ENCODE peak calls at places on chromosome 14, in six cellular contexts. K is CD4-positive, CD25-positive, alpha-beta regulatory T cell; U is uterus; W is body of pancreas; H is iPS DF 6.9; Z is hepatocyte. V is an unnamed sample.

GRCh38 chr14:92922883-92923743 is at the start of gene CHGA:
- DNase-seq in U (no peak), H (no peak), Z (peak; percentile 86), W (peak; percentile 68), K (peak; percentile 26), V (no peak)

GRCh38 chr14:58243790-58244555 is 670 bp upstream of the PSMA3 start:
- DNase-seq in K (no peak), Z (peak; percentile 20), U (no peak), H (no peak), W (no peak), V (no peak)

GRCh38 chr14:65206448-65207096 is 104.3 kb upstream of the MAX start:
- DNase-seq in Z (no peak), H (no peak), W (no peak), K (no peak), U (no peak), V (no peak)

GRCh38 chr14:23294734-23295561 is 7.7 kb downstream of the PPP1R3E start:
- DNase-seq in K (peak; percentile 74), H (no peak), Z (peak; percentile 76), W (peak; percentile 58), U (peak; percentile 40), V (peak; percentile 54)

GRCh38 chr14:38405851-38406630 is 150.1 kb upstream of the CLEC14A start:
- DNase-seq in H (peak; percentile 18), Z (no peak), U (no peak), W (no peak), K (no peak), V (no peak)

GRCh38 chr14:33786091-33786825 is 164.6 kb downstream of the EGLN3 start:
- DNase-seq in H (no peak), U (no peak), K (no peak), W (no peak), Z (no peak), V (no peak)

GRCh38 chr14:98952595-98953325 is 319.2 kb downstream of the BCL11B start:
- DNase-seq in U (no peak), Z (no peak), W (no peak), H (no peak), K (no peak), V (peak; percentile 66)

GRCh38 chr14:50308363-50308762 is 3.7 kb downstream of the L2HGDH start:
- DNase-seq in K (no peak), W (no peak), H (no peak), U (no peak), Z (no peak), V (no peak)

GRCh38 chr14:100440207-100440631 is 117.1 kb downstream of the SLC25A47 start:
- DNase-seq in W (peak; percentile 79), Z (peak; percentile 86), H (peak; percentile 41), K (peak; percentile 8), U (peak; percentile 79), V (peak; percentile 85)

GRCh38 chr14:20415723-20416622 is 2.7 kb upstream of the TEP1 start:
- DNase-seq in H (peak; percentile 50), Z (peak; percentile 58), U (peak; percentile 22), K (peak; percentile 48), W (no peak), V (no peak)

GRCh38 chr14:55059333-55059732 is 7.9 kb downstream of the MAPK1IP1L start:
- DNase-seq in K (no peak), H (no peak), U (no peak), Z (no peak), W (no peak), V (no peak)

GRCh38 chr14:100304825-100305445 is 1.3 kb downstream of the SLC25A29 start:
- DNase-seq in Z (peak; percentile 64), H (no peak), U (peak; percentile 62), K (no peak), W (peak; percentile 74), V (peak; percentile 73)

GRCh38 chr14:57066887-57067513 is 201.7 kb downstream of the EXOC5 start:
- DNase-seq in H (peak; percentile 22), W (peak; percentile 69), U (no peak), K (no peak), Z (peak; percentile 65), V (no peak)

GRCh38 chr14:71705460-71705859 is 226.8 kb upstream of the RGS6 start:
- DNase-seq in Z (no peak), W (no peak), H (no peak), K (no peak), U (no peak), V (no peak)

GRCh38 chr14:53295985-53296582 is 143.0 kb upstream of the DDHD1 start:
- DNase-seq in W (no peak), Z (peak; percentile 65), H (peak; percentile 16), U (no peak), K (peak; percentile 37), V (no peak)

GRCh38 chr14:85824526-85824925 is 294.6 kb downstream of the FLRT2 start:
- DNase-seq in H (no peak), Z (no peak), K (no peak), W (no peak), U (no peak), V (no peak)

GRCh38 chr14:68268719-68269118 is 449.1 kb downstream of the RAD51B start:
- DNase-seq in Z (no peak), K (no peak), W (no peak), H (no peak), U (no peak), V (no peak)

GRCh38 chr14:96978525-96979272 is 181.5 kb downstream of the VRK1 start:
- DNase-seq in W (no peak), H (no peak), K (no peak), Z (no peak), U (no peak), V (no peak)

GRCh38 chr14:52046376-52046917 is 22.4 kb downstream of the NID2 start:
- DNase-seq in H (no peak), K (no peak), W (no peak), Z (no peak), U (no peak), V (no peak)
- H3K4me1 ChIP-seq in H (no peaks in the 10 kb centered on the region), K (no peaks in the 10 kb centered on the region), W (peaks cover 30% of the 10 kb centered on the region), Z (peaks cover 17% of the 10 kb centered on the region), U (peaks cover 7% of the 10 kb centered on the region), V (no peaks in the 10 kb centered on the region)

GRCh38 chr14:89391556-89391955 is 25.5 kb downstream of the FOXN3 start:
- DNase-seq in W (no peak), U (no peak), K (no peak), H (no peak), Z (no peak), V (no peak)
- H3K27ac ChIP-seq in W (no peak overlapping the region), U (no peak overlapping the region), K (no peak overlapping the region), H (no peak overlapping the region), Z (no peak overlapping the region), V (no peak overlapping the region)

GRCh38 chr14:77531071-77531470 is 32.5 kb upstream of the ISM2 start:
- DNase-seq in H (no peak), W (no peak), Z (no peak), K (no peak), U (no peak), V (no peak)
- H3K4me3 ChIP-seq in H (no peak overlapping the region), W (no peak overlapping the region), Z (no peak overlapping the region), K (no peak overlapping the region), U (no peak overlapping the region), V (no peak overlapping the region)

GRCh38 chr14:76901171-76902055 is 75.2 kb downstream of the LRRC74A start:
- DNase-seq in Z (peak; percentile 47), W (no peak), H (no peak), K (no peak), U (no peak), V (no peak)

GRCh38 chr14:76904740-76905569 is 78.7 kb downstream of the LRRC74A start:
- DNase-seq in W (peak; percentile 43), H (no peak), Z (peak; percentile 82), U (peak; percentile 71), K (peak; percentile 64), V (peak; percentile 86)

GRCh38 chr14:76902591-76902990 is 76.4 kb downstream of the LRRC74A start:
- DNase-seq in K (no peak), H (no peak), Z (no peak), W (no peak), U (no peak), V (no peak)

GRCh38 chr14:76900406-76901085 is 74.3 kb downstream of the LRRC74A start:
- DNase-seq in Z (no peak), K (no peak), W (no peak), U (no peak), H (no peak), V (no peak)

DNA sequence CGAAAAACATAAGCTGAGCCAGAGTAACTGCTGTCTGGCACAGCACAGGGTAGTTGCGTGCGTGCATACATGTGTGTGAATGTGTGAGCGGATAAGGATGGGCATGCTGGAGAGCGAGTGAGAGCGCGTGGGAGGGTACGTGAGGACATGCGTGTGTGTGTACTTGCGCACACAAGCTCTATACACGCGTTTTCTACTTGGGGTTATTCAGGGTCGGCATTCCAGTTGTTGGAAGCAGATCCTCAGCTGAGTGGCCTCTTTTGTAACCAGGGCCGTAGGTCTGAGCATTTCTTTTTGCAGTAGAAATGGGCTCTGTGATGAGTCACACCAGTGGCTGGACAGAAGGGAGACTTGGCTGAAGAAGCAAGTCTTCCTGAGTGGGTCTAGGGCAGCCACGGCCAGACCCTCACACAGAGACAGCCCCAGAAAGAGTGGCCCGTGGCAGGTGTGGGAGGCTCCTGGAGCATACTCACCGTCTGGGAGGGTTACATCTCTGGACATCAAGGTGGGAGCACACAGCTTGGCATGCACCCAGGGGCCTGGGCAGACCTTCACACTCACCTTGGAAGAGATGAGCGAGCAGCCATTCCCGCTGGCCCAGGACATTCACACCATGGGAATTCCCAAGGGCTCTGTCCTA is 78.0 kb downstream of the LRRC74A start:
- DNase-seq in K (no peak), W (no peak), U (peak; percentile 64), H (no peak), Z (peak; percentile 63), V (peak; percentile 83)
- H3K4me1 ChIP-seq in K (peaks cover 20% of the 10 kb centered on the region), W (peaks cover 2% of the 10 kb centered on the region), U (peaks cover 16% of the 10 kb centered on the region), H (no peaks in the 10 kb centered on the region), Z (peaks cover 22% of the 10 kb centered on the region), V (peaks cover 26% of the 10 kb centered on the region)

GRCh38 chr14:69901113-69901951 is 22.1 kb downstream of the SMOC1 start:
- DNase-seq in W (no peak), U (no peak), H (no peak), K (no peak), Z (no peak), V (no peak)

GRCh38 chr14:69910871-69911270 is 31.7 kb downstream of the SMOC1 start:
- DNase-seq in U (no peak), H (no peak), K (no peak), Z (no peak), W (no peak), V (no peak)

GRCh38 chr14:69909831-69910550 is 30.8 kb downstream of the SMOC1 start:
- DNase-seq in H (no peak), U (no peak), K (no peak), W (no peak), Z (no peak), V (no peak)

GRCh38 chr14:69904246-69904645 is 25.0 kb downstream of the SMOC1 start:
- DNase-seq in U (no peak), W (no peak), K (no peak), H (no peak), Z (no peak), V (no peak)

DNA sequence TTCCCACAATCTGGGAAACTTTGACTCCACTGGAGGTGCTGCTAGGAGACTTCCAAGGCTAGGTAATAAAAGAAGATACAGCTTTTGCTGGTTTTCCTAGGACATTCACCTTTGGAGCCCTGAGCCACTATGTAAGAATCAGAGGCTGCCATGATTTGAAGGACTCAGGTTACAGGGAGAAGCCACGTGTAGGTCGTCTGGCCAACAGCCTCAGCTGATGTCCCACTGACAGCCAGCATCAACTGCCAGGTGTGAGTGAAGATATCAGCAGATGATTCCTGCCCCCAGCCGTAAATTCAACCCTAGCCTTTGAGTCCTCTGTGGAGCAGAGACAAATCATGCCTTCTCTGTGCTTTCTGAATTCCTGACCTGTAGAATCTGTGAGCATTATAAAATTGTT is 27.0 kb downstream of the SMOC1 start:
- DNase-seq in H (no peak), U (no peak), W (no peak), K (no peak), Z (no peak), V (no peak)
- H3K27ac ChIP-seq in H (no peak overlapping the region), U (no peak overlapping the region), W (no peak overlapping the region), K (no peak overlapping the region), Z (no peak overlapping the region), V (no peak overlapping the region)

V was measured in right atrium auricular region.